ENCODE peak calls at places on chromosomes 2 and 18, in ten cellular contexts. A is RPMI8226; B is stromal cell of bone marrow; J is amniotic stem cell; M is psoas muscle; H is activated naive CD8-positive, alpha-beta T cell treated with anti-CD3 and anti-CD28 coated beads, Interleukin-2, amount 10 ng/mL, durations not matched to agents 7 days and 5 days; O is foreskin melanocyte; W is A673; L is uterus; R is stimulated activated CD4-positive, alpha-beta T cell treated with anti-CD3 and anti-CD28 coated beads, Interleukin-1b, Interleukin-23, amount 100 ng/mL, for 4 hours. T is an unnamed sample.

GRCh38 chr2:42877532-42877931 is 85.1 kb upstream of the HAAO start:
- DNase-seq in A (no peak), B (no peak), J (no peak), M (no peak), H (no peak), O (no peak), W (no peak), L (no peak), R (no peak), T (no peak)

GRCh38 chr2:182366625-182367024 is 60.2 kb downstream of the PDE1A start:
- DNase-seq in A (no peak), B (peak), J (no peak), M (peak), H (no peak), O (peak), W (peak), L (peak), R (no peak), T (no peak)

GRCh38 chr2:88016086-88016947 is at the start of gene RNU2-63P:
- DNase-seq in A (peak), B (peak), J (peak), M (peak), H (peak), O (peak), W (peak), L (peak), R (peak), T (peak)

GRCh38 chr2:42064417-42064942 is 16.7 kb downstream of the PKDCC start:
- DNase-seq in A (no peak), B (no peak), J (no peak), M (no peak), H (no peak), O (no peak), W (no peak), L (no peak), R (no peak), T (no peak)

GRCh38 chr2:112646791-112647720 is 1.3 kb downstream of the SLC20A1 start:
- DNase-seq in A (peak), B (no peak), J (no peak), M (no peak), H (no peak), O (no peak), W (peak), L (no peak), R (no peak), T (peak)

GRCh38 chr2:28199995-28200394 is 192.7 kb upstream of the FOSL2 start:
- DNase-seq in A (no peak), B (no peak), J (no peak), M (no peak), H (no peak), O (no peak), W (no peak), L (no peak), R (no peak), T (no peak)

GRCh38 chr18:63677490-63678225 is 16.0 kb upstream of the SERPINB3 start:
- DNase-seq in A (no peak), B (peak), J (no peak), M (no peak), H (no peak), O (no peak), W (peak), L (no peak), R (no peak), T (no peak)

GRCh38 chr2:143728498-143728897 is 599.3 kb downstream of the ARHGAP15 start:
- DNase-seq in A (no peak), B (no peak), J (no peak), M (no peak), H (no peak), O (peak), W (no peak), L (no peak), R (no peak), T (no peak)

GRCh38 chr2:171289336-171289735 is 128.6 kb upstream of the TLK1 start:
- DNase-seq in A (no peak), B (no peak), J (no peak), M (no peak), H (no peak), O (no peak), W (no peak), L (no peak), R (no peak), T (no peak)

GRCh38 chr2:24181849-24182248 is 7.0 kb downstream of the FAM228A start:
- DNase-seq in A (no peak), B (no peak), J (no peak), M (no peak), H (no peak), O (no peak), W (peak), L (no peak), R (no peak), T (no peak)

GRCh38 chr2:29113027-29113686 is 2.1 kb upstream of the CLIP4 start:
- DNase-seq in A (no peak), B (no peak), J (no peak), M (no peak), H (no peak), O (peak), W (no peak), L (no peak), R (no peak), T (no peak)

GRCh38 chr2:96775160-96775559 is 14.5 kb downstream of the CNNM4 start:
- DNase-seq in A (no peak), B (no peak), J (no peak), M (no peak), H (no peak), O (no peak), W (no peak), L (no peak), R (no peak), T (no peak)

GRCh38 chr2:88054300-88055048 is 1.1 kb downstream of the KRCC1 start:
- DNase-seq in A (no peak), B (no peak), J (no peak), M (no peak), H (no peak), O (no peak), W (no peak), L (no peak), R (no peak), T (no peak)

GRCh38 chr2:20188201-20188600 is 36.7 kb downstream of the SDC1 start:
- DNase-seq in A (no peak), B (no peak), J (no peak), M (no peak), H (no peak), O (no peak), W (no peak), L (no peak), R (no peak), T (no peak)

GRCh38 chr18:77131100-77131651 is 1.4 kb downstream of the MBP start:
- DNase-seq in A (peak), B (no peak), J (no peak), M (peak), H (peak), O (peak), W (no peak), L (no peak), R (peak), T (no peak)

GRCh38 chr2:63696496-63696895 is 107.7 kb downstream of the MDH1 start:
- DNase-seq in A (no peak), B (no peak), J (no peak), M (no peak), H (no peak), O (no peak), W (no peak), L (no peak), R (no peak), T (no peak)

GRCh38 chr2:174688079-174688478 is 76.2 kb downstream of the CHRNA1 start:
- DNase-seq in A (peak), B (no peak), J (peak), M (no peak), H (no peak), O (peak), W (peak), L (no peak), R (no peak), T (peak)

GRCh38 chr2:240136671-240137292 is 677 bp upstream of the COPS9 start:
- DNase-seq in A (no peak), B (no peak), J (no peak), M (no peak), H (no peak), O (no peak), W (no peak), L (no peak), R (peak), T (no peak)

GRCh38 chr2:160752475-160753330 is 259.1 kb upstream of the RBMS1 start:
- DNase-seq in A (no peak), B (peak), J (peak), M (no peak), H (no peak), O (no peak), W (no peak), L (no peak), R (no peak), T (no peak)

GRCh38 chr2:8575011-8575750 is 106.7 kb upstream of the ID2 start:
- DNase-seq in A (peak), B (no peak), J (no peak), M (no peak), H (peak), O (no peak), W (no peak), L (peak), R (peak), T (no peak)